ENCODE peak calls at places on chromosomes 11 and 22, in five cellular contexts. I, K, S, D and Q are unnamed samples.

GRCh38 chr22:23211622-23212021 is 31.3 kb downstream of the BCR start:
- DNase-seq in S (no peak), D (no peak), I (no peak), K (no peak), Q (no peak)

GRCh38 chr11:57399928-57400578 is 9.6 kb upstream of the PRG2 start:
- DNase-seq in I (no peak), S (no peak), K (no peak), D (no peak), Q (no peak)

GRCh38 chr11:85539740-85540139 is 87.4 kb downstream of the DLG2 start:
- DNase-seq in I (no peak), S (no peak), D (no peak), K (no peak), Q (no peak)

GRCh38 chr11:128828350-128828749 is 38.7 kb downstream of the KCNJ1 start:
- DNase-seq in I (no peak), D (peak; percentile 27), K (no peak), S (no peak), Q (peak; percentile 23)

GRCh38 chr11:111836766-111837165 is 34.6 kb downstream of the ALG9 start:
- DNase-seq in D (peak; percentile 52), I (no peak), K (no peak), S (no peak), Q (peak; percentile 33)

GRCh38 chr11:86519064-86519911 is 144.6 kb downstream of the CCDC81 start:
- DNase-seq in I (peak; percentile 31), S (no peak), K (no peak), D (peak; percentile 95), Q (peak; percentile 79)

GRCh38 chr11:77215106-77215505 is 86.4 kb downstream of the GDPD4 start:
- DNase-seq in D (no peak), S (no peak), K (no peak), I (no peak), Q (no peak)

GRCh38 chr11:88280673-88281316 is 56.7 kb downstream of the CTSC start:
- DNase-seq in D (no peak), I (no peak), S (no peak), K (no peak), Q (peak; percentile 44)

GRCh38 chr22:40265783-40266182 is 80.5 kb upstream of the ADSL start:
- DNase-seq in D (no peak), I (no peak), S (no peak), K (no peak), Q (no peak)

GRCh38 chr11:36750349-36750748 is 152.3 kb upstream of the RAG2 start:
- DNase-seq in I (no peak), D (no peak), S (no peak), K (no peak), Q (peak; percentile 9)

GRCh38 chr11:82786001-82786400 is 52.3 kb upstream of the FAM181B start:
- DNase-seq in I (no peak), K (no peak), S (no peak), D (no peak), Q (no peak)

GRCh38 chr11:61138940-61139339 is 22.3 kb downstream of the VPS37C start:
- DNase-seq in K (no peak), S (peak; percentile 31), D (peak; percentile 76), I (no peak), Q (peak; percentile 81)

GRCh38 chr11:67300756-67301312 is 2.5 kb upstream of the SSH3 start:
- DNase-seq in K (no peak), D (no peak), S (no peak), I (no peak), Q (no peak)

GRCh38 chr11:101346591-101346990 is 217.0 kb upstream of the PGR start:
- DNase-seq in S (peak; percentile 20), I (no peak), D (peak; percentile 20), K (no peak), Q (peak; percentile 37)

GRCh38 chr11:1881442-1882264 is 10.0 kb downstream of the PRR33 start:
- DNase-seq in I (peak; percentile 45), D (no peak), S (no peak), K (no peak), Q (no peak)

GRCh38 chr11:111101836-111102235 is 143.7 kb upstream of the POU2AF2 start:
- DNase-seq in S (no peak), I (no peak), K (no peak), D (no peak), Q (no peak)

GRCh38 chr22:21642584-21643448 is 714 bp downstream of the SDF2L1 start:
- DNase-seq in K (no peak), I (no peak), S (peak; percentile 62), D (peak; percentile 44), Q (peak; percentile 84)

GRCh38 chr11:70812472-70812871 is 414.1 kb downstream of the CTTN start:
- DNase-seq in K (no peak), D (no peak), S (no peak), I (no peak), Q (no peak)

GRCh38 chr11:70810131-70810530 is 411.8 kb downstream of the CTTN start:
- DNase-seq in I (no peak), D (no peak), S (no peak), K (no peak), Q (no peak)

GRCh38 chr11:70811915-70812314 is 413.6 kb downstream of the CTTN start:
- DNase-seq in D (no peak), S (no peak), I (no peak), K (no peak), Q (no peak)

GRCh38 chr11:70813651-70814050 is 415.3 kb downstream of the CTTN start:
- DNase-seq in D (no peak), I (no peak), K (no peak), S (no peak), Q (no peak)

GRCh38 chr11:70811483-70811882 is 413.2 kb downstream of the CTTN start:
- DNase-seq in D (no peak), I (no peak), K (no peak), S (no peak), Q (no peak)
- H3K9me3 ChIP-seq in D (peaks cover 5% of the 10 kb centered on the region), I (no peaks in the 10 kb centered on the region), K (no peaks in the 10 kb centered on the region), S (no peaks in the 10 kb centered on the region), Q (no peaks in the 10 kb centered on the region)

GRCh38 chr11:91967018-91967715 is 257.5 kb upstream of the FAT3 start:
- DNase-seq in S (no peak), K (no peak), I (no peak), D (no peak), Q (no peak)

GRCh38 chr11:91978747-91979146 is 245.9 kb upstream of the FAT3 start:
- DNase-seq in D (no peak), I (no peak), S (peak; percentile 54), K (no peak), Q (peak; percentile 23)

GRCh38 chr11:91970604-91971003 is 254.0 kb upstream of the FAT3 start:
- DNase-seq in I (no peak), D (no peak), S (no peak), K (no peak), Q (no peak)

DNA sequence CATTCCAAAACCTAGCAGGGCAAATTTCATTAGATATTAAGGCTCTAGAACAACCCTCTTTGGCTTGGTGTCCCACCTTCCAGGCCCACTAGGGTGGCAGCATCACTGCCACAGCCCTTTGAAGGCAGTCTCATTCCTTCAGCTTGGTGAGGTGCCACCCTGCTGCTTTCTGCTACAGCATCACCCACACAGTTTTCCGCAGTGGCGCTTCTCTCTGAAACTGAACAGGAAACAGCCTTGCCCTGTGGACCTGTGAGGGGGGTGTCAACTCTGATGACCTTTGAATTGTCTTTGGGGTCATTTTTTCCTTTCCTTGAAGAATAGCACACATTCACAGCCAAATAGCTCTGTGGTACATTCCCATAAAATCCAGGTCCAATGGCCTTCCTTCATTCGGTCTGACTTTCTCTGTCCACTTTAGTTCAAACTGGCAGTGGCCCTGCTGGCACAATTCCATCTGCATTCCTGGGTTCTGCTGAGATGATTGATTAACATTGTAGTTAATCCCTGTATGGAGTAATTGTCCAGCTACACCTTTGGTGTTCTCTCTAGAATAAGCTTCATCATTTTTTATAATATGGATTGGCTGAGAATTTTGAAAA is 251.9 kb upstream of the FAT3 start:
- DNase-seq in D (no peak), S (no peak), I (no peak), K (no peak), Q (no peak)
- H3K9me3 ChIP-seq in D (peaks cover 10% of the 10 kb centered on the region), S (no peaks in the 10 kb centered on the region), I (no peaks in the 10 kb centered on the region), K (no peaks in the 10 kb centered on the region), Q (no peaks in the 10 kb centered on the region)

GRCh38 chr11:34405079-34405858 is 33.5 kb upstream of the CAT start:
- DNase-seq in D (no peak), K (no peak), I (no peak), S (peak; percentile 26), Q (peak; percentile 91)
- H3K9me3 ChIP-seq in D (no peaks in the 10 kb centered on the region), K (no peaks in the 10 kb centered on the region), I (no peaks in the 10 kb centered on the region), S (no peaks in the 10 kb centered on the region), Q (no peaks in the 10 kb centered on the region)

DNA sequence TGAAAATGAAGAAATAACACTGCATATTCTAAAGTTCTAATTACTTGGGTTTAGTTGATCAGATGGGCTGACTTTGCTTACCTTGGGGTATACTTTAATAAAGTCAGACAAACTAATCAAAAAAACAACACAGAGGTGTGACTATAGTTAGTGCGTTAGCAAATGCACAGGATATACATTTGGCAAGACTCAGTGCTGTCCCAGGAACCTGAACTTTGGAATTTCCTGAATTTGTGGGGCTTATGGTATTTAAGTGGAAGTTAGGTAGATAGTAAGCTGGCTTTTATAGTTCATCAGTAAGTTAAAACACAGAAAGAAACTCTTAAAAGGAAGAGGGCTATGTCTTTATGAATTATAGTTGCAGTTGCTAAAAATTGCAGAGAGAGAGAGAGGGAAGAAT is 302.6 kb upstream of the DDI1 start:
- DNase-seq in D (no peak), I (no peak), S (no peak), K (no peak), Q (no peak)
- H3K9me3 ChIP-seq in D (no peaks in the 10 kb centered on the region), I (no peaks in the 10 kb centered on the region), S (no peaks in the 10 kb centered on the region), K (no peaks in the 10 kb centered on the region), Q (no peaks in the 10 kb centered on the region)

GRCh38 chr22:44718418-44718817 is 16.4 kb downstream of the PRR5 start:
- DNase-seq in S (no peak), I (no peak), K (no peak), D (no peak), Q (no peak)
- H3K9me3 ChIP-seq in S (no peaks in the 10 kb centered on the region), I (no peaks in the 10 kb centered on the region), K (no peaks in the 10 kb centered on the region), D (no peaks in the 10 kb centered on the region), Q (no peaks in the 10 kb centered on the region)